ENCODE peak calls at places on chromosomes 16 and 17, in ten cellular contexts. H is neural progenitor cell; T is HS-5; D is NCI-H774; Z is NCI-H1092 treated with DMSO at 0.1 percent for 48 hours; E is NCI-H187; M is NCI-H146; Q is cardiac muscle cell; R is GDM1; G is stimulated activated CD8-positive, alpha-beta memory T cell treated with anti-CD3 and anti-CD28 coated beads, Interleukin-15, amount 100 ng/mL, for 1 hour. A is an unnamed sample.
A peak's percentile ranks its signal among the peaks of the same experiment; 100 is the strongest.

GRCh38 chr17:14442798-14443553 is 142.1 kb downstream of the HS3ST3B1 start:
- DNase-seq in T (no peak), R (no peak), M (no peak), Q (no peak), E (no peak), D (no peak), G (no peak), Z (no peak), H (no peak), A (no peak)

GRCh38 chr16:2912330-2913199 is 834 bp downstream of the FLYWCH1 start:
- DNase-seq in D (no peak), Q (peak; percentile 44), T (no peak), M (peak; percentile 45), G (no peak), R (no peak), H (peak; percentile 58), E (no peak), Z (no peak), A (no peak)

GRCh38 chr16:78242231-78242630 is 142.8 kb downstream of the WWOX start:
- DNase-seq in D (no peak), E (no peak), Q (no peak), Z (no peak), M (no peak), T (no peak), H (no peak), G (no peak), R (no peak), A (peak; percentile 19)

GRCh38 chr17:37259030-37259735 is 116.6 kb upstream of the C17orf78 start:
- DNase-seq in G (no peak), H (no peak), E (no peak), Z (no peak), R (no peak), T (peak; percentile 34), M (no peak), Q (no peak), D (no peak), A (peak; percentile 10)

GRCh38 chr17:34706029-34706428 is 126.6 kb downstream of the TMEM132E start:
- DNase-seq in G (no peak), M (no peak), R (no peak), Q (peak; percentile 84), E (no peak), Z (no peak), H (peak; percentile 82), T (no peak), D (no peak), A (no peak)

GRCh38 chr17:32936894-32937500 is 9.0 kb downstream of the TMEM98 start:
- DNase-seq in D (peak; percentile 41), T (no peak), M (peak; percentile 67), Q (peak; percentile 87), Z (peak; percentile 31), R (peak; percentile 10), G (peak; percentile 40), E (peak; percentile 5), H (peak; percentile 94), A (no peak)

GRCh38 chr17:72422505-72423285 is 301.9 kb downstream of the SOX9 start:
- DNase-seq in Q (peak; percentile 21), E (no peak), Z (no peak), M (no peak), G (no peak), D (no peak), T (peak; percentile 88), H (no peak), R (no peak), A (peak; percentile 91)

GRCh38 chr16:88747588-88748301 is 37.3 kb downstream of the PIEZO1 start:
- DNase-seq in Z (no peak), T (no peak), M (peak; percentile 75), E (no peak), D (no peak), R (peak; percentile 73), H (no peak), G (no peak), Q (no peak), A (no peak)

GRCh38 chr17:7060165-7060890 is 16.4 kb upstream of the SLC16A11 start:
- DNase-seq in R (no peak), M (no peak), T (peak; percentile 92), D (no peak), H (no peak), E (no peak), Z (no peak), Q (no peak), G (no peak), A (peak; percentile 88)

GRCh38 chr16:1361685-1362360 is 10.1 kb downstream of the GNPTG start:
- DNase-seq in Q (no peak), M (no peak), Z (no peak), H (no peak), T (no peak), E (no peak), D (no peak), R (no peak), G (no peak), A (no peak)

GRCh38 chr17:17469358-17469757 is 7.4 kb upstream of the MED9 start:
- DNase-seq in D (no peak), T (no peak), Z (no peak), H (no peak), M (no peak), E (no peak), G (no peak), R (no peak), Q (no peak), A (no peak)

GRCh38 chr17:28368306-28368831 is 1.7 kb downstream of the VTN start:
- DNase-seq in R (no peak), M (no peak), G (no peak), Q (no peak), T (no peak), E (no peak), H (no peak), Z (no peak), D (no peak), A (no peak)

GRCh38 chr17:50338645-50339044 is 7.3 kb upstream of the XYLT2 start:
- DNase-seq in E (no peak), Q (no peak), D (no peak), T (no peak), Z (no peak), H (no peak), G (no peak), R (no peak), M (no peak), A (no peak)

GRCh38 chr17:1712271-1712670 is 2.1 kb upstream of the TLCD2 start:
- DNase-seq in T (no peak), R (no peak), H (no peak), M (no peak), Q (no peak), Z (no peak), D (no peak), E (no peak), G (no peak), A (no peak)

GRCh38 chr17:12866244-12866643 is 76.9 kb downstream of the ARHGAP44 start:
- DNase-seq in T (no peak), G (no peak), M (no peak), E (no peak), H (no peak), D (no peak), R (no peak), Z (no peak), Q (no peak), A (no peak)

GRCh38 chr17:13490906-13491502 is 110.7 kb downstream of the HS3ST3A1 start:
- DNase-seq in R (no peak), G (no peak), Q (no peak), D (no peak), E (no peak), M (no peak), Z (no peak), T (peak; percentile 35), H (no peak), A (no peak)

GRCh38 chr16:54657058-54657708 is 273.5 kb upstream of the IRX5 start:
- DNase-seq in H (no peak), Q (no peak), R (no peak), Z (no peak), E (no peak), G (no peak), T (peak; percentile 51), D (no peak), M (no peak), A (peak; percentile 7)

GRCh38 chr16:17543073-17543472 is 72.3 kb upstream of the XYLT1 start:
- DNase-seq in Z (no peak), T (no peak), M (no peak), Q (no peak), E (no peak), R (no peak), H (no peak), D (no peak), G (no peak), A (no peak)

GRCh38 chr17:81329279-81329926 is 34.3 kb upstream of the SLC38A10 start:
- DNase-seq in Q (no peak), M (peak; percentile 82), Z (no peak), R (no peak), G (no peak), E (no peak), D (no peak), H (peak; percentile 65), T (peak; percentile 73), A (no peak)

GRCh38 chr16:50988441-50988840 is 162.6 kb downstream of the SALL1 start:
- DNase-seq in T (no peak), Q (no peak), H (no peak), M (peak; percentile 80), Z (no peak), D (peak; percentile 50), E (no peak), R (no peak), G (no peak), A (no peak)

GRCh38 chr16:68194263-68194662 is 41.7 kb downstream of the ESRP2 start:
- DNase-seq in Z (no peak), T (no peak), Q (no peak), M (no peak), D (no peak), E (no peak), G (no peak), H (no peak), R (no peak), A (no peak)

GRCh38 chr16:82183004-82183397 is 13.0 kb upstream of the MPHOSPH6 start:
- DNase-seq in Z (no peak), Q (no peak), D (no peak), E (no peak), M (no peak), H (no peak), T (no peak), R (no peak), G (no peak), A (no peak)

GRCh38 chr17:17523001-17523713 is 27.0 kb upstream of the RASD1 start:
- DNase-seq in E (no peak), Z (peak; percentile 82), M (peak; percentile 87), D (no peak), G (no peak), Q (no peak), R (no peak), H (peak; percentile 50), T (no peak), A (no peak)

GRCh38 chr16:67147437-67148140 is 3.2 kb downstream of the B3GNT9 start:
- DNase-seq in R (no peak), D (no peak), Z (no peak), Q (no peak), G (no peak), E (no peak), T (no peak), H (no peak), M (no peak), A (no peak)

GRCh38 chr17:21125862-21126261 is 902 bp upstream of the DHRS7B start:
- DNase-seq in H (no peak), Q (no peak), R (peak; percentile 58), D (no peak), E (no peak), M (no peak), T (no peak), Z (no peak), G (peak; percentile 37), A (no peak)

GRCh38 chr17:49383048-49383447 is 21.0 kb upstream of the ZNF652 start:
- DNase-seq in T (no peak), R (no peak), Q (no peak), G (no peak), M (no peak), D (no peak), E (no peak), H (no peak), Z (no peak), A (no peak)

GRCh38 chr17:50257574-50258224 is 16.6 kb upstream of the TMEM92 start:
- DNase-seq in G (no peak), T (no peak), Z (no peak), R (no peak), M (no peak), H (no peak), Q (no peak), E (no peak), D (no peak), A (no peak)

GRCh38 chr16:9800180-9800738 is 382.0 kb downstream of the GRIN2A start:
- DNase-seq in D (no peak), T (peak; percentile 58), Z (no peak), E (no peak), G (no peak), Q (no peak), H (no peak), M (no peak), R (no peak), A (no peak)